ENCODE peak calls at places on chromosomes 1 and 21, in six cellular contexts. V is cardiac fibroblast; C is stomach; Y is lung; I is IMR-90; H is CD4-positive, alpha-beta T cell. E is an unnamed sample.
A peak's percentile ranks its signal among the peaks of the same experiment; 100 is the strongest.

GRCh38 chr1:35049116-35049515 is 17.4 kb upstream of the ZMYM6 start:
- DNase-seq in V (peak; percentile 17), C (no peak), Y (no peak), I (no peak), H (no peak), E (no peak)

GRCh38 chr1:12083766-12084165 is 20.7 kb downstream of the TNFRSF8 start:
- DNase-seq in V (peak; percentile 78), C (no peak), Y (no peak), I (peak; percentile 87), H (no peak), E (no peak)

GRCh38 chr1:26281091-26281958 is 1.4 kb downstream of the SH3BGRL3 start:
- DNase-seq in V (no peak), C (no peak), Y (no peak), I (no peak), H (no peak), E (no peak)

GRCh38 chr21:35996217-35996616 is 64.1 kb downstream of the SETD4 start:
- DNase-seq in V (no peak), C (no peak), Y (no peak), I (no peak), H (no peak), E (no peak)

GRCh38 chr1:157162345-157162744 is 24.1 kb upstream of the ETV3 start:
- DNase-seq in V (no peak), C (no peak), Y (no peak), I (no peak), H (no peak), E (no peak)

GRCh38 chr1:211724711-211725196 is 49.3 kb upstream of the NEK2 start:
- DNase-seq in V (peak; percentile 61), C (no peak), Y (no peak), I (no peak), H (no peak), E (no peak)

GRCh38 chr21:23398726-23399125 is 2208.6 kb downstream of the MRPL39 start:
- DNase-seq in V (no peak), C (no peak), Y (no peak), I (no peak), H (no peak), E (no peak)

GRCh38 chr1:185786524-185786923 is 52.3 kb downstream of the HMCN1 start:
- DNase-seq in V (peak; percentile 18), C (no peak), Y (no peak), I (peak; percentile 38), H (no peak), E (no peak)

GRCh38 chr1:43237131-43237530 is 32.7 kb upstream of the TMEM125 start:
- DNase-seq in V (no peak), C (no peak), Y (no peak), I (peak; percentile 57), H (no peak), E (peak; percentile 36)

GRCh38 chr1:43773821-43774220 is 66.5 kb downstream of the ST3GAL3 start:
- DNase-seq in V (no peak), C (no peak), Y (no peak), I (no peak), H (no peak), E (no peak)

GRCh38 chr21:43370091-43370658 is 56.8 kb downstream of the SIK1 start:
- DNase-seq in V (peak; percentile 16), C (no peak), Y (no peak), I (peak; percentile 17), H (no peak), E (no peak)

GRCh38 chr1:21165632-21166031 is 11.1 kb downstream of the EIF4G3 start:
- DNase-seq in V (no peak), C (no peak), Y (no peak), I (peak; percentile 56), H (no peak), E (no peak)

GRCh38 chr1:52054496-52055065 is 410 bp downstream of the TXNDC12 start:
- DNase-seq in V (no peak), C (no peak), Y (no peak), I (no peak), H (no peak), E (no peak)

GRCh38 chr1:199007423-199007822 is 368.6 kb downstream of the PTPRC start:
- DNase-seq in V (no peak), C (no peak), Y (no peak), I (no peak), H (no peak), E (no peak)

GRCh38 chr1:32239790-32240139 is 7.3 kb upstream of the FAM167B start:
- DNase-seq in V (no peak), C (no peak), Y (no peak), I (no peak), H (no peak), E (no peak)

GRCh38 chr1:32241011-32241763 is 5.8 kb upstream of the FAM167B start:
- DNase-seq in V (peak; percentile 61), C (peak; percentile 66), Y (peak; percentile 49), I (peak; percentile 66), H (peak; percentile 39), E (peak; percentile 73)

GRCh38 chr1:32239335-32239734 is 7.7 kb upstream of the FAM167B start:
- DNase-seq in V (no peak), C (no peak), Y (no peak), I (no peak), H (no peak), E (no peak)

GRCh38 chr1:32242341-32242851 is 4.6 kb upstream of the FAM167B start:
- DNase-seq in V (peak; percentile 54), C (no peak), Y (no peak), I (no peak), H (no peak), E (no peak)

DNA sequence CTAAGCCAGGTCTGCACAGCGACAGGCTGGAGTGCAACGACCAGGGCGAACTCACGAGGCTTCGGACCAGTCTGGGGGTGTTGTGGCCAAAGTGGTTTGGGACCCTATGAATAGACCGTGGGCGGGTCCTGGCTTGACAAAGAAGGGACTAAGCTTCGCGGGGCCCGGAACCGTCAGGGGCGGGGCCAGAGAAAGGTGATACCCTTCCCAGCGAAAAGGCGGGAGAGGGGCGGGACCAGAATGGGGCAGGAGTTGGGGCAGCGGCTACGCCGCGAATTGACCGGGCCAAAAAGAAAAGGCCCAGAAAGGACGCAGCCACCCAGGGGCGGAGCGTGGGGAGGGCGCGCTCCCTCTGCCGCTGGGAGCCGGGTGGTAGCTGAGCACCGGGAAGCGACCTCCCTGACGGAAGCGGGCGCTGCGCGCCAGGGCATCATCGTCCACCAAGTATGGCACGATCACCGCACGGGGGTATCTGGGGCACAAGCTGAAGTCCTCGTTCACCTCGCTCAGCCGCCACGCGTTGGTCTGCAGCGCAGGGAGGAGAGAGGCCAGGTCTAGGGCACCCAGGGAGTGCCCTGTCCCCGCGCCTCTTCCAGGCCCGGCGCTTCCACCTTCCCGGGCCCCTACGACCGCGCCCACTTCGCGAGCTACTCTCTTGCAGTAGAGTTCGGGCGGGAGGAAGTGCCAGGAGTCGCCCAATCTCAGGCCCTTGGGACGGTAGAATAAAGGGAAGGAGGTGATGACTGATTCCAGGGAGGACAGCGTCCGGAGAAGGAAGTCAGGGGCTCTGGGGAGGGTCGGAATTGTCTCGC is 6.7 kb upstream of the FAM167B start:
- DNase-seq in V (peak; percentile 54), C (peak; percentile 88), Y (peak; percentile 69), I (peak; percentile 39), H (peak; percentile 60), E (peak; percentile 79)
- TF ChIP-seq CTCF in V (peak; percentile 17), C (no peak), Y (peak; percentile 41), I (peak; percentile 18), H (peak; percentile 52), E (peak; percentile 53)

DNA sequence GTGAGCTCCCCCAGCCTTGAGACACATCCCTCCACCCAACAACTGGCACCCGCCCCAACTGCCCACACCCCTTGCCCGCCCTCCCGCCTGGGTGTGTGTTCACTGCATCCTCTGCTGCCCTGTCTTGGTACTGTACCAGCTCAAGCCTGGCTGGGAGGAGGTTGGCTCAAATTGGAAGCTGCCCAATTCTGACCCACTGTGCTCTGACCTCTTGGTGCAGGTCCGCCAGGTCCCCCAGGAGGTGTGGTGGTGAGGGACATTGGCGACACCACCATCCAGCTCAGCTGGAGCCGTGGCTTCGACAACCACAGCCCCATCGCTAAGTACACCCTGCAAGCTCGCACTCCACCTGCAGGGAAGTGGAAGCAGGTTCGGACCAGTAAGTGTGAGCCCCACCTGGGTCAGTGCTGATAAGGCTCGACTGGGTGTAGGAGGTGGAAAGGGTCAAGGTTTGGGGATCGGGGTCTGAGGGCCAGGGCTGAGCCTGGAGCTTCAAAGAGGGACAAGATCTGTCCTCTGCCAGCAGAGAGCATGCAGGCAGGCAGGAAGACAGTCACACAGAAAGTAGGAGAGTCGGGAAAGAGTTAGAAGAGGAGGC is 17.9 kb downstream of the TMEM81 start:
- DNase-seq in V (no peak), C (no peak), Y (no peak), I (no peak), H (no peak), E (no peak)
- TF ChIP-seq CTCF in V (no peak), C (no peak), Y (no peak), I (peak; percentile 2), H (no peak), E (no peak)

GRCh38 chr1:246267426-246267825 is 239.7 kb downstream of the SMYD3 start:
- DNase-seq in V (no peak), C (no peak), Y (no peak), I (no peak), H (no peak), E (no peak)

GRCh38 chr1:246258250-246258649 is 248.8 kb downstream of the SMYD3 start:
- DNase-seq in V (no peak), C (no peak), Y (no peak), I (no peak), H (no peak), E (no peak)

GRCh38 chr1:246262281-246262680 is 244.8 kb downstream of the SMYD3 start:
- DNase-seq in V (no peak), C (no peak), Y (no peak), I (peak; percentile 8), H (no peak), E (no peak)

GRCh38 chr1:246265481-246265880 is 241.6 kb downstream of the SMYD3 start:
- DNase-seq in V (no peak), C (no peak), Y (no peak), I (peak; percentile 23), H (no peak), E (no peak)

DNA sequence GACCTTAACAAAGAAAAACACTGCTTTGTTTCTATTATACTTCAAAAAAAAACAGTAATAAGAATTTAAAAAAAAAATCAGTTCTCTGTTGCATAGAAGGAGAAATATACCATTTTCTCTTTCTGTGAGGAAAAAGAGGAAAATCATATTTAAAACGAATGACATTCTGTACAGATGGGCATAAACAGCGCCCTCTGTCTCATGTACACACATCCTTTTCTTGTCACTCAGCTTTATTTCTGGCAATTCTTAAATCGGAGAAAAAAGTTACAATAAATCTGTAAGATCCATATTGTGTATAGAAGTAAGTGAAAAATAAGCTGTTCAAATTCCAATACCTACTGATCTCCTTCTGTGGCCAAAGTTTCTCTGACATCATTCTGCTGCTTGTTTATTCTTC is 245.4 kb downstream of the SMYD3 start:
- DNase-seq in V (peak; percentile 3), C (no peak), Y (no peak), I (peak; percentile 8), H (no peak), E (no peak)
- TF ChIP-seq CTCF in V (peak; percentile 24), C (no peak), Y (no peak), I (no peak), H (no peak), E (no peak)

GRCh38 chr1:234852659-234853058 is 242.7 kb upstream of the IRF2BP2 start:
- DNase-seq in V (no peak), C (no peak), Y (no peak), I (no peak), H (no peak), E (no peak)

GRCh38 chr1:234849824-234850223 is 239.8 kb upstream of the IRF2BP2 start:
- DNase-seq in V (no peak), C (no peak), Y (no peak), I (no peak), H (no peak), E (no peak)

GRCh38 chr1:234851450-234852438 is 241.8 kb upstream of the IRF2BP2 start:
- DNase-seq in V (peak; percentile 49), C (no peak), Y (no peak), I (peak; percentile 55), H (no peak), E (no peak)

GRCh38 chr1:234845836-234846235 is 235.9 kb upstream of the IRF2BP2 start:
- DNase-seq in V (no peak), C (no peak), Y (no peak), I (no peak), H (no peak), E (no peak)

GRCh38 chr1:234848972-234849641 is 239.1 kb upstream of the IRF2BP2 start:
- DNase-seq in V (peak; percentile 40), C (no peak), Y (no peak), I (peak; percentile 86), H (no peak), E (no peak)
- TF ChIP-seq CTCF in V (no peak), C (no peak), Y (no peak), I (peak; percentile 12), H (no peak), E (no peak)